ENCODE peak calls at places on chromosomes 7 and 10, in nine cellular contexts. G, Z, N, Y, I, C, S, A and M are unnamed samples.

GRCh38 chr7:46682841-46683624 is 762.0 kb upstream of the IGFBP3 start:
- DNase-seq in G (no peak), Z (no peak), N (no peak), Y (no peak), I (peak), C (peak), S (no peak), A (no peak), M (no peak)

GRCh38 chr7:106372121-106372520 is 87.3 kb upstream of the NAMPT start:
- DNase-seq in G (no peak), Z (no peak), N (no peak), Y (no peak), I (no peak), C (peak), S (no peak), A (no peak), M (no peak)

GRCh38 chr7:130946110-130946509 is 212.1 kb upstream of the KLF14 start:
- DNase-seq in G (no peak), Z (no peak), N (no peak), Y (no peak), I (no peak), C (no peak), S (no peak), A (no peak), M (no peak)

GRCh38 chr7:15972767-15973362 is 286.4 kb upstream of the MEOX2 start:
- DNase-seq in G (no peak), Z (no peak), N (no peak), Y (no peak), I (no peak), C (peak), S (no peak), A (no peak), M (no peak)

GRCh38 chr7:35648367-35648766 is 46.6 kb downstream of the HERPUD2 start:
- DNase-seq in G (no peak), Z (no peak), N (no peak), Y (no peak), I (no peak), C (no peak), S (peak), A (no peak), M (no peak)

GRCh38 chr7:80609732-80610131 is 28.7 kb upstream of the CD36 start:
- DNase-seq in G (no peak), Z (no peak), N (no peak), Y (no peak), I (no peak), C (no peak), S (no peak), A (no peak), M (no peak)

GRCh38 chr7:26346611-26347200 is 55.0 kb downstream of the SNX10 start:
- DNase-seq in G (no peak), Z (no peak), N (no peak), Y (peak), I (no peak), C (peak), S (no peak), A (no peak), M (no peak)

GRCh38 chr10:57260175-57260574 is 899.1 kb upstream of the ZWINT start:
- DNase-seq in G (no peak), Z (no peak), N (no peak), Y (no peak), I (no peak), C (peak), S (no peak), A (no peak), M (no peak)

GRCh38 chr10:42754155-42755027 is 28.2 kb upstream of the BMS1 start:
- DNase-seq in G (no peak), Z (peak), N (no peak), Y (peak), I (no peak), C (peak), S (peak), A (no peak), M (no peak)

GRCh38 chr10:122181055-122181732 is 89.9 kb upstream of the BTBD16 start:
- DNase-seq in G (peak), Z (no peak), N (no peak), Y (peak), I (peak), C (peak), S (no peak), A (peak), M (no peak)

GRCh38 chr7:16655394-16655793 is 9.4 kb downstream of the BZW2 start:
- DNase-seq in G (no peak), Z (no peak), N (no peak), Y (no peak), I (no peak), C (no peak), S (no peak), A (no peak), M (no peak)

GRCh38 chr10:88530629-88531382 is 52.3 kb downstream of the RNLS start:
- DNase-seq in G (no peak), Z (no peak), N (no peak), Y (no peak), I (no peak), C (no peak), S (no peak), A (no peak), M (no peak)

GRCh38 chr7:116500071-116500853 is 724 bp downstream of the CAV2 start:
- DNase-seq in G (peak), Z (peak), N (peak), Y (no peak), I (no peak), C (peak), S (peak), A (no peak), M (no peak)

GRCh38 chr7:63521-64021 is 128.8 kb upstream of the FAM20C start:
- DNase-seq in G (no peak), Z (no peak), N (no peak), Y (peak), I (no peak), C (no peak), S (no peak), A (no peak), M (no peak)

GRCh38 chr10:88474884-88475844 is 108.0 kb downstream of the RNLS start:
- DNase-seq in G (no peak), Z (no peak), N (peak), Y (no peak), I (no peak), C (no peak), S (no peak), A (no peak), M (no peak)

GRCh38 chr10:52318136-52318810 is 4.2 kb downstream of the DKK1 start:
- DNase-seq in G (peak), Z (no peak), N (no peak), Y (no peak), I (peak), C (no peak), S (no peak), A (no peak), M (no peak)

GRCh38 chr7:77866791-77867190 is 68.2 kb downstream of the PHTF2 start:
- DNase-seq in G (peak), Z (no peak), N (no peak), Y (no peak), I (no peak), C (peak), S (peak), A (peak), M (no peak)

GRCh38 chr10:4557469-4557868 is 268.5 kb upstream of the AKR1E2 start:
- DNase-seq in G (no peak), Z (no peak), N (no peak), Y (peak), I (no peak), C (no peak), S (no peak), A (no peak), M (no peak)

GRCh38 chr10:35946556-35946955 is 304.5 kb upstream of the FZD8 start:
- DNase-seq in G (no peak), Z (no peak), N (no peak), Y (no peak), I (peak), C (peak), S (no peak), A (no peak), M (no peak)

GRCh38 chr10:117134084-117135025 is 3.7 kb downstream of the VAX1 start:
- DNase-seq in G (no peak), Z (no peak), N (no peak), Y (no peak), I (no peak), C (peak), S (peak), A (no peak), M (no peak)
- H3K4me3 ChIP-seq in G (no peak), Z (peak), N (peak), Y (no peak), I (no peak), C (no peak), S (no peak), A (no peak), M (peak)

GRCh38 chr7:68692511-68692910 is 905.8 kb upstream of the AUTS2 start:
- DNase-seq in G (no peak), Z (no peak), N (no peak), Y (no peak), I (no peak), C (no peak), S (no peak), A (no peak), M (no peak)

GRCh38 chr7:68691261-68692216 is 906.7 kb upstream of the AUTS2 start:
- DNase-seq in G (peak), Z (no peak), N (no peak), Y (no peak), I (peak), C (no peak), S (peak), A (peak), M (no peak)

GRCh38 chr7:68689087-68689433 is 909.2 kb upstream of the AUTS2 start:
- DNase-seq in G (no peak), Z (no peak), N (no peak), Y (no peak), I (no peak), C (no peak), S (no peak), A (no peak), M (no peak)

GRCh38 chr7:68684246-68684850 is 913.9 kb upstream of the AUTS2 start:
- DNase-seq in G (peak), Z (no peak), N (peak), Y (no peak), I (no peak), C (no peak), S (no peak), A (no peak), M (no peak)

GRCh38 chr7:68688416-68689086 is 909.7 kb upstream of the AUTS2 start:
- DNase-seq in G (no peak), Z (no peak), N (no peak), Y (no peak), I (no peak), C (no peak), S (no peak), A (no peak), M (no peak)
- H3K4me3 ChIP-seq in G (no peak), Z (no peak), N (no peak), Y (no peak), I (no peak), C (no peak), S (no peak), A (no peak), M (peak)

DNA sequence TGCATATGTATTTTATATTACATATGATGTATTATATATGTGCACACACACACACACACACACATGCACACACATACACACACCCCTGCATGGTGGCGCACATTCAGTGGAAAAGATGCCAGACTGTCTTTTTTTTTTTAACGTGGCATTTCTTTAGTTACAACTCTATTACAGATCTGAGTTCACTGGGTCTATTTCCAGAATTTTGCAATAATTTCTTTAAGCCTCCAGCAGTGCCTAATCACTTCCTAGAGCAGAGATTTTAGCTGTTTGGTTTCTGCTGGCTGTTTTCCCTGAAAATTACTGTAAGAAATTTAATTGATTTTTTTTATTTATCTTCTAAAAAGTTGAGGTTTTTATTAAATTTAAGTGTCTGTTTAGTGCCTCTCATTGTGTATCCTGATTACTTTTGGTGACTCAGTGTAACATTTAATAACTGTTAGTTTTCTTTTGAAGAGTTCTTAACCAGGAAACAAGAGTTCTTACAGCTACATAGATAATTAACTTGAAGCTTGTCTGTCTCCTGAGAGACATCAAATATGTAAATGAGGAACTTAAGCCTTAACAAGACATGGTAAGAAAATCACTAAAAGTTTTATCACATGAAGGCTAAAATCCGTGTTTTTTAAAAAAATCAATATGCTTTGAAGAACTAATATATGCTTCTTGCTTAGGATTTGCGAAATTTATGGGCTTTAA is 232.0 kb downstream of the MDFIC start:
- DNase-seq in G (no peak), Z (no peak), N (no peak), Y (no peak), I (no peak), C (no peak), S (no peak), A (no peak), M (no peak)
- H3K4me3 ChIP-seq in G (no peak), Z (no peak), N (no peak), Y (no peak), I (no peak), C (no peak), S (no peak), A (no peak), M (no peak)

DNA sequence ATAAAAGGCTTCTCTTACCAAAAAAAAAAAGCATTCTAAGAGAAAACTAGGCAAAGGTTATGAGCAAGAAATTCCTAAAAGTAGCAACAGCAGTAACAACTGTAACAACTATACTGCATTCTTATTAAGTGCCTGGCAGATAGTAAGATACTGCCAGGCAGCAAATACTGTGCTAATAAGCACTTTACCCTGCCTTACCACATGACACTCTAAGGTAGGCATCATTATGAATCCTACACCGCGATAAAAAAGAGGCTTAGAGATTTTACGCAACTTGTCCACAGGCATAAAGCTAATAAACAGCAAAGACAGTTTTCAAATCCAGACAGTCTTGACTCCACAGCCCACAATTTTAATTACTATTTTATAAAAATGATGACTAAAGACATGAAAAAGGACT is 83.2 kb downstream of the USP6NL start:
- DNase-seq in G (no peak), Z (no peak), N (no peak), Y (no peak), I (no peak), C (no peak), S (no peak), A (no peak), M (no peak)
- H3K4me3 ChIP-seq in G (no peak), Z (no peak), N (no peak), Y (no peak), I (no peak), C (no peak), S (no peak), A (no peak), M (no peak)

GRCh38 chr10:12337407-12337806 is 11.9 kb upstream of the CAMK1D start:
- DNase-seq in G (no peak), Z (no peak), N (no peak), Y (no peak), I (no peak), C (no peak), S (no peak), A (no peak), M (no peak)

GRCh38 chr10:12337973-12338372 is 11.4 kb upstream of the CAMK1D start:
- DNase-seq in G (no peak), Z (no peak), N (no peak), Y (no peak), I (no peak), C (no peak), S (no peak), A (peak), M (no peak)

GRCh38 chr10:12334186-12334530 is 15.2 kb upstream of the CAMK1D start:
- DNase-seq in G (no peak), Z (no peak), N (no peak), Y (no peak), I (no peak), C (no peak), S (no peak), A (no peak), M (no peak)

GRCh38 chr10:12333382-12334185 is 15.8 kb upstream of the CAMK1D start:
- DNase-seq in G (peak), Z (peak), N (peak), Y (peak), I (peak), C (peak), S (peak), A (peak), M (no peak)

DNA sequence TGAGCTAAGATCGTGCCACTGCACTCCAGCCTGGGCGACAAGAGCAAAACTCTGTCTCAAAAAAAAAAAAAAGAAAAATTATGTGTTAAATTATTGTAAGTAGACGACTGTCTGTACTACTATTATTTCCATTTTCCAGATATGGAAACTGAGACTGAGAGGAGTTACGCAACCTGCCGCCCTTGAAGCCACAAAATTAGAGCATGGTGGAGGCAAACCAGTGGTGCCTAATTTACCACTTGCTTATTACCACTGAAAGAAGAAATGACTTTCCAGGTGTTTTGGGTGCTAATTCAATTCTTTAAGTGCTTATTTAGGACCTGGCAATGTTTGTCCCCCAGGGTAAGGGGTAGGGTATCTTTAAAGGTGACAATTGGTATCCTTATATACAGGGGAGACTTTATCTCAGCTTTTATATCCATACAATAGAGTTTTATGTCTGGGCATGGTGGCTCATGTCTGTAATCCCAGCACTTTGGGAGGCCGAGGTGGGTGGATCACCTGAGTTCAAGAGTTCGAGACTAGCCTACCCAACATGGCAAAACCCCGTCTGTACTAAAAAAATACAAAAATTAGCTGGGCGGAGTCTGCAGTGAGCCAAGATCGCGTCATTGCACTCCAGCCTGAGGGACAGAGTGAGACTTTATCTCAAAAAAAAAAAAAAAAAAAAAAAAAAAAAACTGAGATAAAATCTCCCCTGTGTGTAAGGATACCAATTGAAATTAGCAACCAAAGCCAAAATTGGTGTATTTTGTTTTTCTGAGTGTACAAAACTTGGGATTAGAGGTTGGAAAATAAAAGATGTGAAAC is 16.6 kb upstream of the CAMK1D start:
- DNase-seq in G (peak), Z (no peak), N (no peak), Y (no peak), I (no peak), C (no peak), S (no peak), A (no peak), M (no peak)
- H3K4me3 ChIP-seq in G (peak), Z (no peak), N (no peak), Y (no peak), I (no peak), C (no peak), S (no peak), A (no peak), M (no peak)

GRCh38 chr10:78974409-78975317 is 94.1 kb upstream of the ZMIZ1 start:
- DNase-seq in G (peak), Z (no peak), N (peak), Y (peak), I (peak), C (peak), S (peak), A (no peak), M (no peak)
- H3K4me3 ChIP-seq in G (peak), Z (peak), N (no peak), Y (peak), I (peak), C (peak), S (peak), A (peak), M (peak)

GRCh38 chr10:119090968-119091367 is 10.4 kb upstream of the EIF3A start:
- DNase-seq in G (peak), Z (no peak), N (no peak), Y (no peak), I (peak), C (peak), S (no peak), A (no peak), M (no peak)

GRCh38 chr10:119095648-119096047 is 8.3 kb upstream of the DENND10 start:
- DNase-seq in G (no peak), Z (no peak), N (no peak), Y (no peak), I (no peak), C (no peak), S (no peak), A (no peak), M (no peak)

GRCh38 chr10:119087271-119087897 is 6.8 kb upstream of the EIF3A start:
- DNase-seq in G (no peak), Z (no peak), N (no peak), Y (no peak), I (no peak), C (peak), S (no peak), A (no peak), M (no peak)

GRCh38 chr10:119090026-119090808 is 9.6 kb upstream of the EIF3A start:
- DNase-seq in G (no peak), Z (no peak), N (no peak), Y (no peak), I (no peak), C (no peak), S (no peak), A (no peak), M (no peak)
- H3K4me3 ChIP-seq in G (no peak), Z (no peak), N (no peak), Y (no peak), I (no peak), C (no peak), S (no peak), A (no peak), M (no peak)

GRCh38 chr10:30436688-30437038 is 2.7 kb downstream of the MAP3K8 start:
- DNase-seq in G (no peak), Z (no peak), N (no peak), Y (no peak), I (no peak), C (no peak), S (no peak), A (no peak), M (no peak)
- H3K4me3 ChIP-seq in G (peak), Z (peak), N (no peak), Y (peak), I (peak), C (no peak), S (no peak), A (peak), M (peak)